ENCODE peak calls at places on chromosome X, in six cellular contexts. E, R, F, Z, H and K are unnamed samples.

GRCh38 chrX:40734956-40735317 is 405 bp downstream of the MED14 start:
- DNase-seq in E (no peak), R (no peak), F (no peak), Z (no peak), H (no peak), K (no peak)

GRCh38 chrX:133188631-133189030 is 29.5 kb downstream of the TFDP3 start:
- DNase-seq in E (no peak), R (no peak), F (no peak), Z (no peak), H (no peak), K (no peak)

GRCh38 chrX:138748480-138748879 is 37.0 kb upstream of the FGF13 start:
- DNase-seq in E (peak; percentile 22), R (no peak), F (no peak), Z (no peak), H (no peak), K (no peak)

GRCh38 chrX:120311632-120312000 is 355 bp upstream of the TMEM255A start:
- DNase-seq in E (no peak), R (peak; percentile 11), F (no peak), Z (no peak), H (peak; percentile 44), K (no peak)

GRCh38 chrX:130836447-130836846 is 66.6 kb downstream of the ENOX2 start:
- DNase-seq in E (no peak), R (peak; percentile 2), F (no peak), Z (no peak), H (no peak), K (no peak)

GRCh38 chrX:39725928-39726619 is 371.7 kb downstream of the BCOR start:
- DNase-seq in E (no peak), R (peak; percentile 89), F (no peak), Z (no peak), H (no peak), K (no peak)

GRCh38 chrX:107686792-107687191 is 58.5 kb downstream of the PRPS1 start:
- DNase-seq in E (no peak), R (no peak), F (no peak), Z (no peak), H (no peak), K (no peak)

GRCh38 chrX:107448625-107449468 is 605 bp upstream of the FRMPD3 start:
- DNase-seq in E (no peak), R (no peak), F (no peak), Z (no peak), H (peak; percentile 23), K (peak; percentile 48)

GRCh38 chrX:17737707-17738001 is 361 bp downstream of the SCML1 start:
- DNase-seq in E (no peak), R (no peak), F (no peak), Z (no peak), H (no peak), K (no peak)

GRCh38 chrX:154693394-154693793 is 40.0 kb upstream of the CTAG2 start:
- DNase-seq in E (no peak), R (no peak), F (no peak), Z (no peak), H (no peak), K (no peak)

GRCh38 chrX:124212622-124213021 is 119.8 kb upstream of the TEX13D start:
- DNase-seq in E (no peak), R (peak; percentile 10), F (no peak), Z (no peak), H (no peak), K (no peak)

GRCh38 chrX:107742754-107743191 is 32.8 kb downstream of the TSC22D3 start:
- DNase-seq in E (no peak), R (no peak), F (no peak), Z (no peak), H (no peak), K (no peak)

GRCh38 chrX:124401696-124402095 is 55.3 kb downstream of the SH2D1A start:
- DNase-seq in E (no peak), R (no peak), F (no peak), Z (no peak), H (no peak), K (no peak)

GRCh38 chrX:24392709-24393108 is 32.3 kb downstream of the SUPT20HL1 start:
- DNase-seq in E (no peak), R (no peak), F (no peak), Z (no peak), H (no peak), K (no peak)

GRCh38 chrX:2962346-2962745 is 33.2 kb upstream of the ARSD start:
- DNase-seq in E (no peak), R (no peak), F (no peak), Z (no peak), H (no peak), K (no peak)

GRCh38 chrX:19683358-19683757 is 168.1 kb upstream of the MAP3K15 start:
- DNase-seq in E (no peak), R (no peak), F (no peak), Z (no peak), H (no peak), K (no peak)

GRCh38 chrX:357693-358471 is 28.8 kb downstream of the PPP2R3B start:
- DNase-seq in E (peak; percentile 70), R (peak; percentile 66), F (no peak), Z (no peak), H (no peak), K (no peak)

GRCh38 chrX:14598330-14598729 is 69.0 kb downstream of the GLRA2 start:
- DNase-seq in E (no peak), R (peak; percentile 1), F (no peak), Z (no peak), H (no peak), K (no peak)